ENCODE peak calls at places on chromosome 11, in six cellular contexts. O is IMR-90, M is neuronal stem cell, H is mesenchymal stem cell, B is H1, S is trophoblast cell. T is an unnamed sample.

GRCh38 chr11:19435306-19435989 is 194.7 kb upstream of the E2F8 start:
- DNase-seq in O (no peak), M (no peak), H (no peak), B (no peak), S (no peak), T (no peak)

GRCh38 chr11:87397250-87397649 is 359.5 kb downstream of the TMEM135 start:
- DNase-seq in O (no peak), M (no peak), H (no peak), B (no peak), S (no peak), T (no peak)

GRCh38 chr11:45872513-45873356 is 12.7 kb upstream of the MAPK8IP1 start:
- DNase-seq in O (peak), M (peak), H (peak), B (peak), S (peak), T (peak)

GRCh38 chr11:114846040-114846791 is 167.9 kb downstream of the NXPE2 start:
- DNase-seq in O (no peak), M (no peak), H (peak), B (no peak), S (no peak), T (peak)

GRCh38 chr11:128803440-128803839 is 63.7 kb downstream of the KCNJ1 start:
- DNase-seq in O (no peak), M (no peak), H (no peak), B (no peak), S (no peak), T (no peak)

GRCh38 chr11:20045098-20045688 is 115.1 kb downstream of the DBX1 start:
- DNase-seq in O (no peak), M (no peak), H (no peak), B (no peak), S (peak), T (no peak)

GRCh38 chr11:12329797-12330196 is 47.6 kb upstream of the PARVA start:
- DNase-seq in O (no peak), M (no peak), H (no peak), B (no peak), S (no peak), T (no peak)

GRCh38 chr11:125923633-125924032 is 19.3 kb downstream of the DDX25 start:
- DNase-seq in O (no peak), M (no peak), H (no peak), B (no peak), S (no peak), T (no peak)

GRCh38 chr11:15793032-15793996 is 563.0 kb downstream of the SOX6 start:
- DNase-seq in O (peak), M (no peak), H (peak), B (no peak), S (peak), T (no peak)

GRCh38 chr11:133782116-133782725 is 63.1 kb downstream of the SPATA19 start:
- DNase-seq in O (no peak), M (no peak), H (no peak), B (no peak), S (no peak), T (no peak)

GRCh38 chr11:123351375-123351774 is 78.7 kb upstream of the GRAMD1B start:
- DNase-seq in O (no peak), M (no peak), H (no peak), B (no peak), S (no peak), T (peak)

GRCh38 chr11:44568706-44569473 is 3.4 kb downstream of the CD82 start:
- DNase-seq in O (peak), M (no peak), H (peak), B (no peak), S (peak), T (no peak)

GRCh38 chr11:119056397-119056999 is 507 bp downstream of the HYOU1 start:
- DNase-seq in O (peak), M (peak), H (peak), B (no peak), S (no peak), T (peak)

GRCh38 chr11:66277475-66278391 is at the start of gene CNIH2:
- DNase-seq in O (no peak), M (no peak), H (no peak), B (no peak), S (peak), T (peak)

GRCh38 chr11:8913961-8914660 is 3.1 kb downstream of the AKIP1 start:
- DNase-seq in O (peak), M (peak), H (peak), B (no peak), S (no peak), T (peak)

GRCh38 chr11:65274734-65275682 is 13.2 kb downstream of the POLA2 start:
- DNase-seq in O (peak), M (no peak), H (peak), B (peak), S (peak), T (peak)

GRCh38 chr11:83685730-83686129 is 399.6 kb upstream of the CCDC90B start:
- DNase-seq in O (no peak), M (no peak), H (no peak), B (no peak), S (no peak), T (no peak)

GRCh38 chr11:3971756-3972404 is 116.4 kb downstream of the STIM1 start:
- DNase-seq in O (peak), M (no peak), H (peak), B (no peak), S (no peak), T (no peak)

GRCh38 chr11:66388746-66389386 is 17.3 kb upstream of the SLC29A2 start:
- DNase-seq in O (peak), M (peak), H (peak), B (no peak), S (peak), T (peak)

GRCh38 chr11:70926543-70926942 is 325.8 kb downstream of the SHANK2 start:
- DNase-seq in O (no peak), M (no peak), H (no peak), B (no peak), S (peak), T (no peak)

GRCh38 chr11:19977941-19978340 is 182.3 kb downstream of the DBX1 start:
- DNase-seq in O (no peak), M (no peak), H (no peak), B (no peak), S (no peak), T (no peak)

GRCh38 chr11:86624366-86624765 is 48.0 kb downstream of the ME3 start:
- DNase-seq in O (no peak), M (no peak), H (peak), B (no peak), S (peak), T (no peak)

DNA sequence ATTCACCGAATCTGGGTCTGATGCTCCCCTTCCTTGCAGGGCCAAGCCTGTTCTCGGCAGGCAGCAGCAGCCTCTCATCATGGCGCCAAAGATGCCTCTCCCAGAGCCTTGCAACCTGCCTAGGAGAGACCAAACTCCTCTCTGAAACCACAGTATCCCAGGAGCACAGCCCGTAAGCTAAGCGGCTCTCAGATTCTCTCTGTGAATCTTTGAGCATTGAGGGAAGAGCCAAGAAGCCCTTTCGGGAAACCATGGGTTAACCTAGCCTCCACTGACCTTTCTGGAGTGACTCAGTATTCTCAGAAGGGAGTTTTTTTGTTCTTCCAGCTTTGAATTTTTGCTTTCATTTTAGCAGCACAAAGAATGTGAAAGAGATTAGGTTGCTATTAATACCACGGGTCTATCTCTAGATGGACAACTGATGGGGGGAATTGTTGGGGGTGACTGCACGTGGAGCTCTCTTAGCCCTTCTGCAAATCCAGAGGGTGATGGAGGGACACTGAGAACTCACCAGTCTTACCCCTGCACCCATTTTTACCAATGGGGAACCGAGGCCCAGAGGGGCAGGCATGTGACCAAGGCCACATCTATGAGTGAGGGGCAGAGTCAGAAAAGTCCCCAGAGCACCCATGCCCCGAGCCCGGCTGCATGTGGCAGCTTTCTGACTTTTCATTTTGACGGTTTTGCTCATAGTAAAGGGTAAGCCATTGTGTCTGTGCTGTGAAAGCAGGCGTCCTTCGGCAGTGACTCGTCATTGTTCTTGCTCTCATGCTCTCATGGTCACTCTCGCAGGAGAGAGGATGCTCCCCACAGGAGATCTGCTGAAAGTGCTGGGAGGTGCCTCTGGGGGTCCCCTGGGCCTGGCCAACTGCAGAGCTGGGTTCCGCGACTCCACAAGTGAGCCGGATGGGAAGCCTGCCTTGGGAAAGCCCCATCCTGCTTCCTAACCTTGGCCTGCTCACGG is 36.0 kb downstream of the IRAG1 start:
- DNase-seq in O (peak), M (no peak), H (peak), B (no peak), S (peak), T (no peak)
- H3K4me3 ChIP-seq in O (no peak), M (no peak), H (peak), B (no peak), S (no peak), T (no peak)

GRCh38 chr11:2729841-2730240 is 30.0 kb upstream of the KCNQ1OT1 start:
- DNase-seq in O (no peak), M (no peak), H (no peak), B (no peak), S (no peak), T (no peak)
- H2AK5ac ChIP-seq in O (no peak), M (peak), H (peak), B (no peak), S (no peak), T (no peak)

GRCh38 chr11:61009392-61010275 is 38.2 kb downstream of the CD6 start:
- DNase-seq in O (no peak), M (no peak), H (no peak), B (no peak), S (no peak), T (no peak)

GRCh38 chr11:61007971-61008896 is 36.8 kb downstream of the CD6 start:
- DNase-seq in O (no peak), M (peak), H (no peak), B (peak), S (peak), T (peak)

GRCh38 chr11:61004841-61005240 is 33.4 kb downstream of the CD6 start:
- DNase-seq in O (no peak), M (no peak), H (no peak), B (no peak), S (no peak), T (no peak)

GRCh38 chr11:61008971-61009370 is 37.5 kb downstream of the CD6 start:
- DNase-seq in O (no peak), M (no peak), H (no peak), B (no peak), S (no peak), T (no peak)

DNA sequence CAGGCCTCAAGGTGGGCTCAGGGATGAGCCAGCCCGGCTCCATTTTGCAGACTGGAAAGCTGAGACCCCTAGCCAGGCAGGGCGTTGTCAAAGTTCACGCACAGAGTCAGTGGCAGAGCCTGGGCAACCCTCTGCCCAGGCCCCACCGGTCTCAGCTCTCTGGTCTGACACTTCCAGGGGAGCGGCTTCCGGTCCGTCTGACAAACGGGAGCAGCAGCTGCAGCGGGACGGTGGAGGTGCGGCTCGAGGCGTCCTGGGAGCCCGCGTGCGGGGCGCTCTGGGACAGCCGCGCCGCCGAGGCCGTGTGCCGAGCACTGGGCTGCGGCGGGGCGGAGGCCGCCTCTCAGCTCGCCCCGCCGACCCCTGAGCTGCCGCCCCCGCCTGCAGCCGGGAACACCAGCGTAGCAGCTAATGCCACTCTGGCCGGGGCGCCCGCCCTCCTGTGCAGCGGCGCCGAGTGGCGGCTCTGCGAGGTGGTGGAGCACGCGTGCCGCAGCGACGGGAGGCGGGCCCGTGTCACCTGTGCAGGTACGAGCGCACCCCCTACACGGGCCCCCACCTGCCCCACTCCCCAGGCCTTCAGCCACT is 36.0 kb downstream of the CD6 start:
- DNase-seq in O (no peak), M (no peak), H (no peak), B (no peak), S (peak), T (peak)
- H3K4me3 ChIP-seq in O (no peak), M (no peak), H (peak), B (peak), S (peak), T (peak)

DNA sequence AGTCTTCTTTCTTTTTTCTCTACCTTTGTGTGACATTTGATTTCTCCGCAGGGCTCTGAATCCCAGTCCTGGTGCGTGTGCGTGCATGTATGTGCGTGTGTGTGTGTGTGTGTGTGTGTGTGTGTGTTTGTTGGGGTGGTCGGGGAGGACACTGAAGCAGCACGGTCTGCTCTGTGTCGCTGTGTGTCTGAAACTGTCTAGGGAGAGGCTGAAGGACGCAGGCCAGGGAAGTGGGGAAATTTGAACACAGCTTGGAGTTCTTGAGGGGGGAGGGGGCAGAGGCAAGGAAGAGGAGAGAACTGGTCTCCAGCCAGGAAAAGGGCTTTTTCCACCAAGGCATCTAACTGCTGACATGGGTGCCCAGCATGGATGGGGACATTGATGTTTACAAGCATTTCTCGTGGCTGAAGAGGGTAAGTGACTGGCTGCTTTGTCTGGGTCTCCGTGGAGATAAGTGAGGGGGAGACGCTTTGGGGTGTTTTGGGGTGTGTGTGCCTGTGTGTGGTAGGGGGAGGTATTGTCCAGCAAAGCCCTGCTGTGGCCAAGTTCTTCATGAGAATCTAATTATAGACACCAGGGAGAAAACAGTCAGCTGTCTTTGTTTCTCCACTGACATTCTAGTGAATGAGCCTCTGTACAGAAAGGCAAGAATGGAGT is 63.6 kb downstream of the PPFIBP2 start:
- DNase-seq in O (no peak), M (no peak), H (peak), B (no peak), S (peak), T (peak)
- H2AK5ac ChIP-seq in O (peak), M (peak), H (no peak), B (peak), S (peak), T (peak)

T was measured in mesendoderm.